ENCODE peak calls at places on chromosomes 7 and 10, in eight cellular contexts. G is esophagus squamous epithelium, P is fibroblast of lung, F is ovary, Z is cardiac muscle cell, X is left ventricle myocardium inferior, D is psoas muscle, M is heart right ventricle. A is an unnamed sample.
A peak's percentile ranks its signal among the peaks of the same experiment; 100 is the strongest.

GRCh38 chr7:143085109-143085508 is 33.0 kb downstream of the OR6V1 start:
- DNase-seq in G (no peak), P (no peak), F (no peak), Z (no peak), X (no peak), D (no peak), M (no peak), A (no peak)

GRCh38 chr7:104252409-104253134 is 44.8 kb upstream of the ORC5 start:
- DNase-seq in G (no peak), P (no peak), F (no peak), Z (no peak), X (no peak), D (no peak), M (no peak), A (no peak)

GRCh38 chr7:114885836-114886235 is 36.1 kb upstream of the MDFIC start:
- DNase-seq in G (no peak), P (peak; percentile 50), F (no peak), Z (no peak), X (no peak), D (no peak), M (no peak), A (no peak)

GRCh38 chr10:114208351-114208750 is 29.2 kb downstream of the TDRD1 start:
- DNase-seq in G (no peak), P (no peak), F (no peak), Z (peak; percentile 8), X (no peak), D (no peak), M (no peak), A (no peak)

GRCh38 chr7:143373255-143373794 is 7.8 kb upstream of the ZYX start:
- DNase-seq in G (no peak), P (no peak), F (no peak), Z (no peak), X (no peak), D (no peak), M (no peak), A (no peak)

GRCh38 chr7:156920076-156920475 is 27.1 kb upstream of the LMBR1 start:
- DNase-seq in G (no peak), P (no peak), F (no peak), Z (no peak), X (no peak), D (no peak), M (no peak), A (no peak)

GRCh38 chr10:104049497-104050250 is 36.0 kb downstream of the COL17A1 start:
- DNase-seq in G (no peak), P (peak; percentile 54), F (no peak), Z (no peak), X (no peak), D (no peak), M (no peak), A (no peak)

GRCh38 chr10:91536101-91536500 is 96.8 kb downstream of the PPP1R3C start:
- DNase-seq in G (no peak), P (peak; percentile 81), F (peak; percentile 48), Z (no peak), X (peak; percentile 39), D (peak; percentile 59), M (peak; percentile 39), A (no peak)

GRCh38 chr10:49568235-49568634 is 29.3 kb upstream of the ERCC6 start:
- DNase-seq in G (no peak), P (peak; percentile 6), F (no peak), Z (no peak), X (no peak), D (no peak), M (no peak), A (no peak)

GRCh38 chr10:14926061-14926470 is 27.8 kb downstream of the DCLRE1C start:
- DNase-seq in G (no peak), P (no peak), F (no peak), Z (no peak), X (no peak), D (no peak), M (no peak), A (no peak)

GRCh38 chr7:51046482-51046881 is 263.8 kb upstream of the GRB10 start:
- DNase-seq in G (no peak), P (no peak), F (no peak), Z (no peak), X (no peak), D (no peak), M (no peak), A (no peak)

GRCh38 chr7:38280000-38280399 is 6.6 kb upstream of the TARP start:
- DNase-seq in G (no peak), P (no peak), F (no peak), Z (no peak), X (no peak), D (no peak), M (no peak), A (no peak)

GRCh38 chr7:22561895-22562593 is 62.1 kb upstream of the STEAP1B start:
- DNase-seq in G (no peak), P (no peak), F (no peak), Z (no peak), X (no peak), D (no peak), M (no peak), A (no peak)

GRCh38 chr10:63977329-63977923 is 456.2 kb downstream of the REEP3 start:
- DNase-seq in G (no peak), P (peak; percentile 28), F (no peak), Z (peak; percentile 60), X (no peak), D (no peak), M (peak; percentile 13), A (no peak)

GRCh38 chr7:99737726-99738125 is 2.7 kb upstream of the CYP3A7 start:
- DNase-seq in G (no peak), P (no peak), F (no peak), Z (no peak), X (no peak), D (no peak), M (no peak), A (no peak)

GRCh38 chr7:158816995-158817394 is 12.3 kb downstream of the ESYT2 start:
- DNase-seq in G (no peak), P (no peak), F (no peak), Z (no peak), X (no peak), D (no peak), M (no peak), A (peak; percentile 73)

GRCh38 chr10:101287922-101288638 is 58.8 kb upstream of the LBX1 start:
- DNase-seq in G (no peak), P (peak; percentile 41), F (no peak), Z (peak; percentile 74), X (no peak), D (no peak), M (no peak), A (no peak)

GRCh38 chr7:134844200-134844599 is 64.8 kb downstream of the CALD1 start:
- DNase-seq in G (no peak), P (no peak), F (no peak), Z (no peak), X (no peak), D (no peak), M (no peak), A (no peak)

GRCh38 chr7:134847834-134848233 is 68.4 kb downstream of the CALD1 start:
- DNase-seq in G (no peak), P (no peak), F (no peak), Z (no peak), X (no peak), D (no peak), M (no peak), A (no peak)

GRCh38 chr7:134842062-134842461 is 62.6 kb downstream of the CALD1 start:
- DNase-seq in G (no peak), P (no peak), F (no peak), Z (no peak), X (no peak), D (no peak), M (no peak), A (no peak)

GRCh38 chr7:134842901-134843300 is 63.5 kb downstream of the CALD1 start:
- DNase-seq in G (no peak), P (no peak), F (peak; percentile 50), Z (no peak), X (no peak), D (no peak), M (no peak), A (no peak)

GRCh38 chr7:134845461-134845860 is 66.0 kb downstream of the CALD1 start:
- DNase-seq in G (no peak), P (no peak), F (no peak), Z (no peak), X (no peak), D (no peak), M (no peak), A (no peak)
- TF ChIP-seq CTCF in G (peak; percentile 24), P (peak; percentile 32), F (no peak), Z (peak; percentile 24), X (peak; percentile 37), D (no peak), M (no peak), A (no peak)

DNA sequence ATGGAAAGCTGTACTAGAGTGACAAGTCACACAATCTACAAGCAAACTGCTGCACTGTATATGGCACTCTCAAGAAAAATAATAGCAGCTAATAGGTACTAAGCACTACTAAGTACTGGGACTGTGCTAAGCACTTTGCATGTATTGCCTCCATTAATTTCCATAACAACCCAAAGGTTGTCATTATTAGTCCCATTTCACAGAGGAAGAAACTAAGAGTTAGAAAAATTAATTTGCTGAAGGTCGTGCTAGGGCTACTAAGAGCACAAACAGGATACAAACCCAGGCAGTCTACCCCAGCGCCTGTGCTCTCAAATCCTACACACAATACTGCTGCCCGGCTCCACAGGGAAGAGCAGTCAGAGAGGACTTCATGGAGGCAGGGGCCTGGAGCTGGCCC is 51.7 kb downstream of the DLG5 start:
- DNase-seq in G (no peak), P (no peak), F (no peak), Z (no peak), X (no peak), D (no peak), M (no peak), A (no peak)
- H3K4me1 ChIP-seq in G (peaks cover 43% of the 10 kb centered on the region), P (peaks cover 5% of the 10 kb centered on the region), F (peaks cover 35% of the 10 kb centered on the region), Z (peaks cover 15% of the 10 kb centered on the region), X (peaks cover 47% of the 10 kb centered on the region), D (peaks cover 33% of the 10 kb centered on the region), M (peaks cover 45% of the 10 kb centered on the region), A (peaks cover 31% of the 10 kb centered on the region)

DNA sequence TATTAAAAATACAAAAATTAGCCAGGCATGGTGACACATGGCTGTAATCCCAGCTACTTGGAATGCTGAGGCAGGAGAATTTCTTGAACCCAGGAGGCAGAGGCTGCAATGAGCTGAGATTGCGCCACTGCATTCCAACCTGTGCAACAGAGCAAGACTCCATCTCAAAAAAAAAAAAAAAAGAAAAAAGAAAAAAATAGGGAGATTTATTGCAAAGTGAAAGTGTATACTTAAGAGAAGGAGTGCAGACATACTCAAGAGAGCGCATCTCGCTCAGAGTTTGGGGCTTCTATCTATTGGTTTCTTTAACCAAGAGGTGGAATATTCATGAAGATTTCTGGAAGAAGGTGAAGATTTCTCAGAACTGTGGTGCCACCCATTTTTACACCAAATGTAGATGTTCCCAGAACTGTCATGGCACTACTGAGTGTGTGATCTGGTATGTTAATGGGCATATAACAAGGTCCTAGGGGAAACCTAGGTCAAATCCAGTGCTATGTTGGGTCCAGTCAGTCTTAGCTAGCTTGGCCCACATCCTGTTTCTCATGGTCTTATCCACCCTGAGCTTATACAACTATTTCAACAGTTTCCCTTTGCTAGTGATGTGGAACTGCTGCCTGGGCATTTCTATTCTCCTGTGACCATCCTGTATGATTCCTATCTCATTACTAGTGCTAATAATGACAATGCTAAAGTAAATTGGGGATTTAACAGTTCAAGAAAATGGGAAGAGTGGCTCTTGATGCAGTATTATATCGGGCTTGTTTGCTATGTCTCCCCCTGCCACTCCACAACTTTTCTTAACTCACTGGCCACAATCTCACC is 708.2 kb downstream of the XPNPEP1 start:
- DNase-seq in G (no peak), P (no peak), F (no peak), Z (no peak), X (no peak), D (no peak), M (no peak), A (no peak)
- H3K27ac ChIP-seq in G (no peak overlapping the region), P (no peak overlapping the region), F (no peak overlapping the region), Z (no peak overlapping the region), X (no peak overlapping the region), D (no peak overlapping the region), M (no peak overlapping the region), A (no peak overlapping the region)

GRCh38 chr10:64977912-64978311 is 1456.7 kb downstream of the REEP3 start:
- DNase-seq in G (no peak), P (peak; percentile 1), F (no peak), Z (no peak), X (no peak), D (no peak), M (no peak), A (no peak)
- TF ChIP-seq CTCF in G (no peak), P (no peak), F (no peak), Z (no peak), X (peak; percentile 23), D (peak; percentile 6), M (no peak), A (no peak)